ENCODE peak calls at places on chromosomes 12 and 14, in four cellular contexts. H is uterus; C is CD4-positive, alpha-beta T cell; O is fibroblast of pulmonary artery. M is an unnamed sample.

GRCh38 chr14:70649803-70650202 is 8.1 kb downstream of the TTC9 start:
- DNase-seq in H (no peak), C (no peak), O (no peak), M (no peak)

GRCh38 chr12:95551913-95552516 is 739 bp upstream of the USP44 start:
- DNase-seq in H (no peak), O (no peak), C (no peak), M (no peak)

GRCh38 chr12:94057262-94058151 is 90.9 kb upstream of the PLXNC1 start:
- DNase-seq in C (no peak), H (no peak), O (no peak), M (no peak)

GRCh38 chr12:47361389-47362031 is 281.8 kb upstream of the AMIGO2 start:
- DNase-seq in O (no peak), C (peak), H (peak), M (no peak)

GRCh38 chr14:36553650-36554260 is 28.7 kb downstream of the NKX2-8 start:
- DNase-seq in H (no peak), C (no peak), O (peak), M (no peak)

GRCh38 chr14:85195872-85196477 is 334.0 kb upstream of the FLRT2 start:
- DNase-seq in H (no peak), O (peak), C (no peak), M (no peak)

GRCh38 chr12:64621257-64621942 is 11.1 kb downstream of the RASSF3 start:
- DNase-seq in O (peak), C (no peak), H (peak), M (no peak)

GRCh38 chr12:25308761-25309160 is 58.0 kb upstream of the KRAS start:
- DNase-seq in H (no peak), C (no peak), O (no peak), M (no peak)

GRCh38 chr14:104843442-104844305 is 21.4 kb upstream of the CEP170B start:
- DNase-seq in C (no peak), H (no peak), O (no peak), M (no peak)

GRCh38 chr12:52379536-52379935 is 5.9 kb downstream of the KRT84 start:
- DNase-seq in C (no peak), O (no peak), H (no peak), M (no peak)

GRCh38 chr14:104935026-104935650 is 10.5 kb downstream of the PLD4 start:
- DNase-seq in C (no peak), H (peak), O (no peak), M (no peak)

GRCh38 chr14:72883963-72884362 is 9.9 kb downstream of the DPF3 start:
- DNase-seq in C (no peak), O (peak), H (no peak), M (no peak)

GRCh38 chr12:10354502-10354901 is 35.3 kb downstream of the KLRK1 start:
- DNase-seq in C (no peak), O (peak), H (no peak), M (no peak)

GRCh38 chr12:67193705-67194104 is 75.5 kb upstream of the CAND1 start:
- DNase-seq in C (peak), O (peak), H (no peak), M (no peak)

GRCh38 chr14:24938593-24938992 is 111.4 kb downstream of the STXBP6 start:
- DNase-seq in O (no peak), H (no peak), C (no peak), M (no peak)

GRCh38 chr12:34396861-34397590 is 374.7 kb downstream of the ALG10 start:
- DNase-seq in C (no peak), H (peak), O (no peak), M (peak)

GRCh38 chr14:94447206-94447605 is 5.4 kb downstream of the SERPINA11 start:
- DNase-seq in C (no peak), O (no peak), H (no peak), M (no peak)

GRCh38 chr12:50589650-50590435 is 85.1 kb downstream of the DIP2B start:
- DNase-seq in H (no peak), C (peak), O (peak), M (no peak)

GRCh38 chr12:2893007-2893406 is 2.3 kb downstream of the TULP3 start:
- DNase-seq in O (peak), H (peak), C (no peak), M (no peak)

GRCh38 chr14:90911121-90911520 is 94.9 kb upstream of the TTC7B start:
- DNase-seq in H (no peak), C (no peak), O (no peak), M (no peak)

GRCh38 chr12:67524861-67525499 is 123.6 kb upstream of the DYRK2 start:
- DNase-seq in O (no peak), H (no peak), C (no peak), M (no peak)

GRCh38 chr12:53735556-53735955 is 8.3 kb upstream of the CALCOCO1 start:
- DNase-seq in O (no peak), C (no peak), H (no peak), M (no peak)

GRCh38 chr14:59332727-59333126 is 132.5 kb downstream of the GPR135 start:
- DNase-seq in O (peak), H (no peak), C (no peak), M (no peak)

GRCh38 chr12:38392584-38393144 is 76.1 kb downstream of the ALG10B start:
- DNase-seq in O (peak), C (no peak), H (no peak), M (no peak)

GRCh38 chr12:114674201-114675047 is 9.6 kb downstream of the TBX3 start:
- DNase-seq in O (no peak), H (no peak), C (no peak), M (no peak)

GRCh38 chr12:27899151-27899661 is 73.3 kb downstream of the PTHLH start:
- DNase-seq in H (no peak), C (no peak), O (peak), M (no peak)

GRCh38 chr12:116442304-116442703 is 116.9 kb upstream of the MAP1LC3B2 start:
- DNase-seq in O (no peak), H (no peak), C (no peak), M (no peak)

GRCh38 chr12:46266382-46266791 is 2.5 kb downstream of the SLC38A1 start:
- DNase-seq in O (peak), H (no peak), C (peak), M (no peak)

GRCh38 chr12:42473130-42473529 is 116.4 kb downstream of the PRICKLE1 start:
- DNase-seq in H (no peak), O (peak), C (no peak), M (no peak)

GRCh38 chr12:56261503-56262230 is 3.5 kb upstream of the ANKRD52 start:
- DNase-seq in C (no peak), H (no peak), O (peak), M (no peak)

GRCh38 chr12:75457191-75457590 is 23.4 kb upstream of the GLIPR1 start:
- DNase-seq in H (no peak), O (no peak), C (no peak), M (no peak)

GRCh38 chr12:116939734-116940133 is 29.0 kb downstream of the FBXW8 start:
- DNase-seq in C (no peak), O (no peak), H (no peak), M (no peak)

GRCh38 chr12:122125452-122126341 is 47.1 kb downstream of the MLXIP start:
- DNase-seq in H (no peak), O (no peak), C (no peak), M (no peak)

GRCh38 chr12:122121341-122122192 is 43.0 kb downstream of the MLXIP start:
- DNase-seq in C (no peak), H (no peak), O (no peak), M (no peak)

GRCh38 chr12:122124370-122124769 is 45.8 kb downstream of the MLXIP start:
- DNase-seq in C (no peak), O (no peak), H (no peak), M (no peak)

GRCh38 chr12:122123761-122124145 is 45.2 kb downstream of the MLXIP start:
- DNase-seq in O (no peak), H (no peak), C (no peak), M (no peak)

GRCh38 chr12:122123051-122123760 is 44.6 kb downstream of the MLXIP start:
- DNase-seq in C (peak), H (peak), O (peak), M (peak)
- TF ChIP-seq CTCF in C (peak), H (peak), O (peak), M (peak)

DNA sequence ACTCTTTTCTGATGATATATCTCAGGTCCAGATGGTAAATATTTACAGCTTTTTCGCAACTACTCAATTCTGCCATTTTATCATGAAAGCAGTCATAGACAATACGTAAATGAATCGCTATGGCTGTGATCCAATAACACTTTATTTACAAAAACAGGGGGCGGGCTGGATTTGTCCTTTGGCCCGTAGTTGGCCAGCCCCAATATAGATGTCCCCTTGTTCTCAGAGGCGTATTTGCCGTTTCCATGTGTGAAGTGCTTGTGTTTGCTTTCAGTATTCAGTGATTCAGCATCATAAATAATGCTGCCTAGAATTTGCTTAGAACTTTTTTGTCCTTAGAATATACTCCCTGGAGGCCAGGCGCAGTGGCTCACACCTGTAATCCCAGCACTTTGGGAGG is 77.2 kb downstream of the CCDC92 start:
- DNase-seq in C (no peak), H (no peak), O (no peak), M (no peak)
- TF ChIP-seq CTCF in C (no peak), H (no peak), O (no peak), M (no peak)

GRCh38 chr14:100747021-100747586 is 20.4 kb downstream of the DLK1 start:
- DNase-seq in H (peak), C (no peak), O (peak), M (no peak)
- TF ChIP-seq CTCF in H (no peak), C (no peak), O (no peak), M (no peak)

GRCh38 chr12:62582065-62582366 is 115.4 kb downstream of the MON2 start:
- DNase-seq in C (no peak), O (no peak), H (no peak), M (no peak)
- TF ChIP-seq CTCF in C (peak), O (no peak), H (no peak), M (peak)

GRCh38 chr14:100898935-100899840 is 4.3 kb downstream of the RTL1 start:
- DNase-seq in C (no peak), H (no peak), O (peak), M (no peak)

GRCh38 chr14:100899841-100900771 is 3.4 kb downstream of the RTL1 start:
- DNase-seq in O (no peak), H (no peak), C (no peak), M (no peak)

GRCh38 chr14:100901391-100902183 is 1.9 kb downstream of the RTL1 start:
- DNase-seq in H (no peak), O (no peak), C (no peak), M (no peak)

GRCh38 chr14:100902295-100902694 is 1.2 kb downstream of the RTL1 start:
- DNase-seq in C (no peak), O (no peak), H (no peak), M (no peak)

GRCh38 chr14:100900837-100901390 is 2.6 kb downstream of the RTL1 start:
- DNase-seq in C (no peak), O (peak), H (no peak), M (no peak)
- TF ChIP-seq CTCF in C (no peak), O (no peak), H (peak), M (no peak)

DNA sequence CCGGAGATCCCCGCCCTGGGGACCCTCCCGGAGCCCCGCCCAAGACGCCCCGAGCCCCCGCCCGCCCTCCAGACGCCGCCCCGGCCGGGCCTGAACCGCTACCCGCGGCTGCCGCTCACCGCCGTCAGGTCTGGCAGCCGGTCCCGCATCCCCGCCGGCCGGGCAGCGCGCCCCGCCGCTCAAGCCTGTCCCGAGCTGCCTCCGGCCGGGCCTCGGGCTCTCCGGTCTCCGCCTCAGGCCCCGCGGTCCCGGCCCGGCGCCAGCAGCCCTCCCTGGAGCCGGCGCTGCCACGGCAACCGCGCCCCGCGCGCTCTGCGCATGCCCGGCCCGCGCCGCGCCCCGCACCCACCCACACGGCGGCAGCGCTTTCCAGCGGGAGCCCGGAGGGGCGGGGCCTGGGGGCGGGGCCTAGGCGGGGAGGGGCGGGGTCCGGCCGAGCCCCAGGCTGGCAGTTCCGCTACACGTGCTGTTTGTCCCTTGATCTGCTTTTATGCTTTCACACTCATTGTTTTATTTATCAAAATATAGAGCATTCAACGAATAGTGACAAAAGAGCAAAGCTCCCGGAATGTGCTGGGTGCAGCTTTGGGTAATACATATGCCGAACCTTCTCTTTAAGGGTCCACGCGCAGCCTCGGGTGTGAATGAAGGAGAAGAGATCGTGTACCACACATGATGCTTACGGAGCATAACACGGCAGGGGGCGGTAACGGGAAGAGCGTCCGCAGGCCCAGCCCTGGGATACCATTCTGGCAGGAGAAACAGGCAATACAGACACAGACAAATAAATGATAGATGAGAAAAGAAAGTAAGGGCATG is at the start of gene STX2:
- DNase-seq in C (peak), O (peak), H (peak), M (peak)
- TF ChIP-seq CTCF in C (peak), O (peak), H (peak), M (no peak)

GRCh38 chr12:101715045-101715444 is 17.6 kb downstream of the CHPT1 start:
- DNase-seq in C (no peak), O (no peak), H (no peak), M (no peak)

GRCh38 chr12:101710289-101710688 is 12.8 kb downstream of the CHPT1 start:
- DNase-seq in O (no peak), H (no peak), C (no peak), M (no peak)

GRCh38 chr12:101713059-101713682 is 15.7 kb downstream of the CHPT1 start:
- DNase-seq in O (no peak), H (peak), C (no peak), M (no peak)

GRCh38 chr12:101719566-101719965 is 19.7 kb downstream of the SYCP3 start:
- DNase-seq in H (no peak), C (no peak), O (no peak), M (no peak)

DNA sequence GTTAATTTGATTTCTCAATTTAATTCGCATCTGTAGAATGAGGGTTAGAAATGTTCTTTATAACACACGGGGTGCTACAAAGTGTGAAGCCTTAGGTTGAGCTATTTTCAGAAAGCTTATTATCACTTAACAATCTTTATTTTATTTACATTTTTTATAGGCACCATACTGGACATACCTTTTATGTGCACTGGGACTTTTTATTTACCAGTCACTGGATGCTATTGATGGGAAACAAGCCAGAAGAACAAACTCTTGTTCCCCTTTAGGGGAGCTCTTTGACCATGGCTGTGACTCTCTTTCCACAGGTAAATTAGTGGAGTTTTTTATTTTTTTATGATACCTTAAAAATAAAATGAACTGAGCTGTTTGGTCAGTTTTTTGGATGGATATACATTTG is 16.5 kb downstream of the CHPT1 start:
- DNase-seq in H (no peak), C (no peak), O (no peak), M (no peak)
- TF ChIP-seq CTCF in H (no peak), C (no peak), O (no peak), M (no peak)